ENCODE peak calls at places on chromosome 21, in five cellular contexts. One of them, this sample, is unnamed.

GRCh38 chr21:16569679-16570078 is 839.9 kb downstream of the USP25 start:
- DNase-seq in ovary: no peak
- DNase-seq in SJSA1: no peak
- DNase-seq in ascending aorta: no peak
- DNase-seq in stomach: no peak
- DNase-seq in this sample: no peak

GRCh38 chr21:31220567-31220966 is 123.5 kb downstream of the TIAM1 start:
- DNase-seq in ovary: no peak
- DNase-seq in SJSA1: no peak
- DNase-seq in ascending aorta: no peak
- DNase-seq in stomach: no peak
- DNase-seq in this sample: no peak

GRCh38 chr21:26753822-26754221 is 91.4 kb downstream of the ADAMTS1 start:
- DNase-seq in ovary: no peak
- DNase-seq in SJSA1: no peak
- DNase-seq in ascending aorta: no peak
- DNase-seq in stomach: no peak
- DNase-seq in this sample: no peak

GRCh38 chr21:38134084-38134873 is 122.5 kb upstream of the KCNJ15 start:
- DNase-seq in ovary: no peak
- DNase-seq in SJSA1: no peak
- DNase-seq in ascending aorta: no peak
- DNase-seq in stomach: no peak
- DNase-seq in this sample: no peak

GRCh38 chr21:27021046-27021445 is 54.2 kb upstream of the ADAMTS5 start:
- DNase-seq in ovary: no peak
- DNase-seq in SJSA1: no peak
- DNase-seq in ascending aorta: no peak
- DNase-seq in stomach: no peak
- DNase-seq in this sample: no peak

GRCh38 chr21:35142036-35142825 is 93.1 kb upstream of the RUNX1 start:
- DNase-seq in ovary: no peak
- DNase-seq in SJSA1: no peak
- DNase-seq in ascending aorta: no peak
- DNase-seq in stomach: no peak
- DNase-seq in this sample: no peak

GRCh38 chr21:21929228-21929627 is 931.0 kb downstream of the NCAM2 start:
- DNase-seq in ovary: no peak
- DNase-seq in SJSA1: no peak
- DNase-seq in ascending aorta: no peak
- DNase-seq in stomach: no peak
- DNase-seq in this sample: no peak

GRCh38 chr21:34280987-34281386 is 82.8 kb upstream of the KCNE2 start:
- DNase-seq in ovary: peak; percentile 47
- DNase-seq in SJSA1: no peak
- DNase-seq in ascending aorta: no peak
- DNase-seq in stomach: no peak
- DNase-seq in this sample: no peak

GRCh38 chr21:38958940-38959685 is 153.4 kb downstream of the ETS2 start:
- DNase-seq in ovary: no peak
- DNase-seq in SJSA1: no peak
- DNase-seq in ascending aorta: no peak
- DNase-seq in stomach: no peak
- DNase-seq in this sample: no peak

GRCh38 chr21:42161957-42162681 is 56.8 kb upstream of the ABCG1 start:
- DNase-seq in ovary: no peak
- DNase-seq in SJSA1: peak; percentile 44
- DNase-seq in ascending aorta: peak; percentile 50
- DNase-seq in stomach: no peak
- DNase-seq in this sample: no peak

GRCh38 chr21:46178961-46179360 is 5.3 kb downstream of the SPATC1L start:
- DNase-seq in ovary: peak; percentile 8
- DNase-seq in SJSA1: no peak
- DNase-seq in ascending aorta: no peak
- DNase-seq in stomach: no peak
- DNase-seq in this sample: no peak

GRCh38 chr21:46181436-46181835 is 2.8 kb downstream of the SPATC1L start:
- DNase-seq in ovary: no peak
- DNase-seq in SJSA1: no peak
- DNase-seq in ascending aorta: no peak
- DNase-seq in stomach: no peak
- DNase-seq in this sample: no peak

GRCh38 chr21:46180778-46181391 is 3.4 kb downstream of the SPATC1L start:
- DNase-seq in ovary: peak; percentile 38
- DNase-seq in SJSA1: no peak
- DNase-seq in ascending aorta: no peak
- DNase-seq in stomach: no peak
- DNase-seq in this sample: no peak

GRCh38 chr21:46179708-46180078 is 4.6 kb downstream of the SPATC1L start:
- DNase-seq in ovary: no peak
- DNase-seq in SJSA1: no peak
- DNase-seq in ascending aorta: no peak
- DNase-seq in stomach: no peak
- DNase-seq in this sample: no peak

GRCh38 chr21:46180079-46180722 is 4.1 kb downstream of the SPATC1L start:
- DNase-seq in ovary: peak; percentile 23
- DNase-seq in SJSA1: no peak
- DNase-seq in ascending aorta: no peak
- DNase-seq in stomach: no peak
- DNase-seq in this sample: no peak
- H3K27me3 ChIP-seq in ovary: no peaks in the 10 kb centered on the region
- H3K27me3 ChIP-seq in SJSA1: no peaks in the 10 kb centered on the region
- H3K27me3 ChIP-seq in ascending aorta: no peaks in the 10 kb centered on the region
- H3K27me3 ChIP-seq in stomach: peaks cover 14% of the 10 kb centered on the region
- H3K27me3 ChIP-seq in this sample: no peaks in the 10 kb centered on the region

GRCh38 chr21:45476582-45476981 is 65.7 kb downstream of the SLC19A1 start:
- DNase-seq in ovary: no peak
- DNase-seq in SJSA1: no peak
- DNase-seq in ascending aorta: no peak
- DNase-seq in stomach: no peak
- DNase-seq in this sample: no peak
- H3K27ac ChIP-seq in ovary: no peak overlapping the region
- H3K27ac ChIP-seq in SJSA1: no peak overlapping the region
- H3K27ac ChIP-seq in ascending aorta: no peak overlapping the region
- H3K27ac ChIP-seq in stomach: no peak overlapping the region
- H3K27ac ChIP-seq in this sample: no peak overlapping the region

GRCh38 chr21:33028759-33029511 is 3.2 kb downstream of the OLIG2 start:
- DNase-seq in ovary: no peak
- DNase-seq in SJSA1: no peak
- DNase-seq in ascending aorta: peak; percentile 55
- DNase-seq in stomach: no peak
- DNase-seq in this sample: no peak

GRCh38 chr21:33026878-33027400 is 1.2 kb downstream of the OLIG2 start:
- DNase-seq in ovary: no peak
- DNase-seq in SJSA1: no peak
- DNase-seq in ascending aorta: no peak
- DNase-seq in stomach: no peak
- DNase-seq in this sample: peak; percentile 39

GRCh38 chr21:33029512-33029921 is 3.8 kb downstream of the OLIG2 start:
- DNase-seq in ovary: no peak
- DNase-seq in SJSA1: no peak
- DNase-seq in ascending aorta: no peak
- DNase-seq in stomach: no peak
- DNase-seq in this sample: no peak

GRCh38 chr21:33027401-33028185 is 1.9 kb downstream of the OLIG2 start:
- DNase-seq in ovary: no peak
- DNase-seq in SJSA1: no peak
- DNase-seq in ascending aorta: no peak
- DNase-seq in stomach: no peak
- DNase-seq in this sample: no peak

DNA sequence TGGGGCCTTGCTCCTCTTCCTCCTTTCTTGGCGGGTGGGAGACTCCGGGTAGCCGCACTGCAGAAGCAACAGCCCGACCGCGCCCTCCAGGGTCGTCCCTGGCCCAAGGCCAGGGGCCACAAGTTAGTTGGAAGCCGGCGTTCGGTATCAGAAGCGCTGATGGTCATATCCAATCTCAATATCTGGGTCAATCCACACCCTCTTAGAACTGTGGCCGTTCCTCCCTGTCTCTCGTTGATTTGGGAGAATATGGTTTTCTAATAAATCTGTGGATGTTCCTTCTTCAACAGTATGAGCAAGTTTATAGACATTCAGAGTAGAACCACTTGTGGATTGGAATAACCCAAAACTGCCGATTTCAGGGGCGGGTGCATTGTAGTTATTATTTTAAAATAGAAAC is 2.5 kb downstream of the OLIG2 start:
- DNase-seq in ovary: no peak
- DNase-seq in SJSA1: no peak
- DNase-seq in ascending aorta: peak; percentile 35
- DNase-seq in stomach: no peak
- DNase-seq in this sample: no peak
- H3K27me3 ChIP-seq in ovary: peaks cover 4% of the 10 kb centered on the region
- H3K27me3 ChIP-seq in SJSA1: peaks cover 91% of the 10 kb centered on the region
- H3K27me3 ChIP-seq in ascending aorta: peaks cover 11% of the 10 kb centered on the region
- H3K27me3 ChIP-seq in stomach: peaks cover 100% of the 10 kb centered on the region
- H3K27me3 ChIP-seq in this sample: peaks cover 54% of the 10 kb centered on the region

DNA sequence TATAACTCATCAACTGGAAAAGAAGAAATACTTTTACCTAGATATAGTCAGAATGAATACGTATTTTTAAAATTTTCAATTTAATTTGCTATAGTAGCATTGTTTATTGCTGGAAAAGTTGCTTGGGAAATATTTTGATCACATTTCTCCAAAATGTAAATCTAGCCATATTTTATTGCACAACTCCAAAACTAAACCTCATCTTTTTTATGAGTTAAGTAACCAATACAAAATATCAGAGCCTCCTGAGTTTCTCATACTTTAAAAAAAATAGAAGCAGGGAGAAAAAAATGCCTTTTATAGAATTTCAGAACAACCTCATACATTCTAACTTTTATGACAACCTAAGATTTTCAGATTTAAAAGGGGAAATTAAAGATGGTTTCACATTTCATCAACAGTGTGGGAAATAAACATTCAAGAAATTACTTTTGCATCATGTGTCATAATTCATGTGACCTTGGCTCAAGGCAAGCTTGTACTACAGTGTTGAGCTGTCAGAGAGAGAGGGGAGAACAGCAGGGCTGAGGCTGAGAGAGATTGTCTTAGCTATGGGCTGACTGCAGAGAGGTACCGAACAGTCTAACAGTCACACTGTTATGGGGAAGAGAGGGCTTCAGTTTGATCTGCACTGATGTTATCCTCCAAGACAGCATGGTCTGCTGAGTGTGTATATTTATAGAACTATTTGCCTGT is 519.0 kb downstream of the LTN1 start:
- DNase-seq in ovary: no peak
- DNase-seq in SJSA1: no peak
- DNase-seq in ascending aorta: no peak
- DNase-seq in stomach: no peak
- DNase-seq in this sample: no peak
- H3K27ac ChIP-seq in ovary: no peak overlapping the region
- H3K27ac ChIP-seq in SJSA1: no peak overlapping the region
- H3K27ac ChIP-seq in ascending aorta: no peak overlapping the region
- H3K27ac ChIP-seq in stomach: no peak overlapping the region
- H3K27ac ChIP-seq in this sample: no peak overlapping the region

GRCh38 chr21:36707763-36708511 is 9.0 kb downstream of the SIM2 start:
- DNase-seq in ovary: no peak
- DNase-seq in SJSA1: peak; percentile 36
- DNase-seq in ascending aorta: peak; percentile 48
- DNase-seq in stomach: no peak
- DNase-seq in this sample: no peak
- H3K27me3 ChIP-seq in ovary: peaks cover 22% of the 10 kb centered on the region
- H3K27me3 ChIP-seq in SJSA1: peaks cover 40% of the 10 kb centered on the region
- H3K27me3 ChIP-seq in ascending aorta: peaks cover 57% of the 10 kb centered on the region
- H3K27me3 ChIP-seq in stomach: peaks cover 100% of the 10 kb centered on the region
- H3K27me3 ChIP-seq in this sample: peaks cover 78% of the 10 kb centered on the region

DNA sequence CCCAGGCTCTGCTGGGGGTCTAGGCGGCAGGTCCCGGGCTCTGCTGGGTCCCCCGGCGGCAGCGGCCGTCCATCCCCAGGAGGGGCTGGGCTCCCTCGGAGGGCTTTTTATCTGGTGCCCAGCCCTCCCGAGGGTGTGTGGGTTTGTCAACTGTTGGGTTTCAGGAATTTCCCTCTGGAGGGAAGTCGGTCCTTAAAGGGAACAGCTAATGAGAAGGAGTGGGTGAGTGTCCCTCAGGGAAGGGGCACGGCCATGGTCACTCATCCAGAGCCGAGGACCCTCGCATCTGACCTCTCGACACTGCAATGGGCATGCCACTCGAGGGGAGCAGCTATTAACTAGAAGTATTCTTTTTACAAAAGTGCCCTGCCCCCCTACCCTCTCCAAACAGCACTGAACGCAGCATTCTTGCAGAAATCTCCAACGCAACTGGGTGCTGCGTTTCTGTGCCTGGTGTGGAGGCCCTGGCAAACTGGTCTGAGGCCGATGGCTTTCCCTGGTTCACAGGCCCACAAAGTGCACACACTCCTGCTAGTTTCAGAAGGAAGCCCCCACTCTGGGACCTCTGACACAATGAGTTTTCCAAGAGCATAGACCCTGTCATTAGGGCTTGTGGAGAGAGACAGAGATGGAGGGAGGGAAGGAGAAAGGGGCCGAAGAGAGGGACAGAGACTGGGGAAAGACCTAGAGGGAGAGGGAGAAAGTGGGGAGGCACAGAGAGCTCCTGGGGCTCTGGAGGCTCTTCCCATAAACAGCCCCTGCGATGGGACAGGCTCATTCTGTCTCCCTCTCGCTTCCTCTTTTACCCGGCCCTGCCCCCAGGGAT is 1.0 kb upstream of the TSPEAR start:
- DNase-seq in ovary: peak; percentile 2
- DNase-seq in SJSA1: peak; percentile 38
- DNase-seq in ascending aorta: peak; percentile 37
- DNase-seq in stomach: no peak
- DNase-seq in this sample: peak; percentile 4
- H3K27ac ChIP-seq in ovary: no peak overlapping the region
- H3K27ac ChIP-seq in SJSA1: no peak overlapping the region
- H3K27ac ChIP-seq in ascending aorta: no peak overlapping the region
- H3K27ac ChIP-seq in stomach: no peak overlapping the region
- H3K27ac ChIP-seq in this sample: no peak overlapping the region

This sample was measured in WERI-Rb-1.